ENCODE peak calls at places on chromosome 5, in four cellular contexts. One of them, this sample, is unnamed.

GRCh38 chr5:61139094-61139873 is 23.0 kb downstream of the SMIM15 start:
- DNase-seq in NCI-H2081: no peak
- DNase-seq in activated T-cell treated with anti-CD3 and anti-CD28 coated beads, Interleukin-2, amount 50 U/mL, for 24 hours: no peak
- DNase-seq in Daoy: peak
- DNase-seq in this sample: peak

GRCh38 chr5:145923405-145923804 is 13.0 kb upstream of the SH3RF2 start:
- DNase-seq in activated T-cell treated with anti-CD3 and anti-CD28 coated beads, Interleukin-2, amount 50 U/mL, for 24 hours: no peak
- DNase-seq in NCI-H2081: no peak
- DNase-seq in Daoy: no peak
- DNase-seq in this sample: no peak

GRCh38 chr5:6729400-6730310 is 16.4 kb downstream of the TENT4A start:
- DNase-seq in Daoy: no peak
- DNase-seq in activated T-cell treated with anti-CD3 and anti-CD28 coated beads, Interleukin-2, amount 50 U/mL, for 24 hours: no peak
- DNase-seq in NCI-H2081: peak
- DNase-seq in this sample: peak

GRCh38 chr5:61114441-61114840 is 47.8 kb downstream of the SMIM15 start:
- DNase-seq in Daoy: no peak
- DNase-seq in activated T-cell treated with anti-CD3 and anti-CD28 coated beads, Interleukin-2, amount 50 U/mL, for 24 hours: no peak
- DNase-seq in NCI-H2081: no peak
- DNase-seq in this sample: no peak

GRCh38 chr5:37208883-37209808 is 40.0 kb downstream of the CPLANE1 start:
- DNase-seq in Daoy: no peak
- DNase-seq in NCI-H2081: no peak
- DNase-seq in activated T-cell treated with anti-CD3 and anti-CD28 coated beads, Interleukin-2, amount 50 U/mL, for 24 hours: peak
- DNase-seq in this sample: peak

GRCh38 chr5:149855371-149855770 is 89.2 kb downstream of the PDE6A start:
- DNase-seq in activated T-cell treated with anti-CD3 and anti-CD28 coated beads, Interleukin-2, amount 50 U/mL, for 24 hours: no peak
- DNase-seq in NCI-H2081: peak
- DNase-seq in Daoy: peak
- DNase-seq in this sample: peak

GRCh38 chr5:115465416-115465815 is 79.2 kb downstream of the FEM1C start:
- DNase-seq in activated T-cell treated with anti-CD3 and anti-CD28 coated beads, Interleukin-2, amount 50 U/mL, for 24 hours: no peak
- DNase-seq in NCI-H2081: no peak
- DNase-seq in Daoy: no peak
- DNase-seq in this sample: no peak

GRCh38 chr5:135163964-135164363 is 129.9 kb upstream of the PITX1 start:
- DNase-seq in activated T-cell treated with anti-CD3 and anti-CD28 coated beads, Interleukin-2, amount 50 U/mL, for 24 hours: no peak
- DNase-seq in NCI-H2081: no peak
- DNase-seq in Daoy: no peak
- DNase-seq in this sample: no peak

GRCh38 chr5:14695152-14695551 is 30.6 kb downstream of the OTULIN start:
- DNase-seq in activated T-cell treated with anti-CD3 and anti-CD28 coated beads, Interleukin-2, amount 50 U/mL, for 24 hours: no peak
- DNase-seq in Daoy: no peak
- DNase-seq in NCI-H2081: no peak
- DNase-seq in this sample: no peak

GRCh38 chr5:76521240-76521758 is 101.9 kb downstream of the F2RL2 start:
- DNase-seq in NCI-H2081: no peak
- DNase-seq in Daoy: peak
- DNase-seq in activated T-cell treated with anti-CD3 and anti-CD28 coated beads, Interleukin-2, amount 50 U/mL, for 24 hours: peak
- DNase-seq in this sample: peak

GRCh38 chr5:119271758-119272730 is 83.8 kb upstream of the TNFAIP8 start:
- DNase-seq in NCI-H2081: no peak
- DNase-seq in Daoy: no peak
- DNase-seq in activated T-cell treated with anti-CD3 and anti-CD28 coated beads, Interleukin-2, amount 50 U/mL, for 24 hours: no peak
- DNase-seq in this sample: no peak

GRCh38 chr5:154202379-154203260 is 12.1 kb downstream of the GALNT10 start:
- DNase-seq in Daoy: peak
- DNase-seq in activated T-cell treated with anti-CD3 and anti-CD28 coated beads, Interleukin-2, amount 50 U/mL, for 24 hours: peak
- DNase-seq in NCI-H2081: peak
- DNase-seq in this sample: no peak

GRCh38 chr5:179793470-179794139 is at the start of gene LTC4S:
- DNase-seq in NCI-H2081: no peak
- DNase-seq in activated T-cell treated with anti-CD3 and anti-CD28 coated beads, Interleukin-2, amount 50 U/mL, for 24 hours: peak
- DNase-seq in Daoy: peak
- DNase-seq in this sample: no peak

This sample was measured in A673.